ENCODE peak calls at places on chromosomes 7 and 10, in six cellular contexts. One of them, this sample, is unnamed.

GRCh38 chr10:63157845-63158624 is 24.9 kb downstream of the NRBF2 start:
- DNase-seq in mesenchymal stem cell: peak
- DNase-seq in H1: peak
- DNase-seq in neuronal stem cell: peak
- DNase-seq in IMR-90: peak
- DNase-seq in H9: peak
- DNase-seq in this sample: peak

GRCh38 chr10:24622781-24623301 is 100.8 kb downstream of the ARHGAP21 start:
- DNase-seq in neuronal stem cell: no peak
- DNase-seq in mesenchymal stem cell: peak
- DNase-seq in H9: no peak
- DNase-seq in IMR-90: peak
- DNase-seq in H1: no peak
- DNase-seq in this sample: no peak

GRCh38 chr7:91079491-91079890 is 184.7 kb upstream of the FZD1 start:
- DNase-seq in neuronal stem cell: no peak
- DNase-seq in IMR-90: peak
- DNase-seq in H9: no peak
- DNase-seq in mesenchymal stem cell: no peak
- DNase-seq in H1: no peak
- DNase-seq in this sample: no peak

GRCh38 chr10:13390604-13391522 is 42.8 kb upstream of the SEPHS1 start:
- DNase-seq in mesenchymal stem cell: no peak
- DNase-seq in IMR-90: no peak
- DNase-seq in neuronal stem cell: no peak
- DNase-seq in H1: no peak
- DNase-seq in H9: peak
- DNase-seq in this sample: no peak

GRCh38 chr7:98810166-98810802 is 59.5 kb downstream of the TMEM130 start:
- DNase-seq in mesenchymal stem cell: no peak
- DNase-seq in H1: no peak
- DNase-seq in IMR-90: no peak
- DNase-seq in neuronal stem cell: no peak
- DNase-seq in H9: no peak
- DNase-seq in this sample: no peak

GRCh38 chr10:95865814-95866447 is 41.8 kb upstream of the CC2D2B start:
- DNase-seq in neuronal stem cell: no peak
- DNase-seq in mesenchymal stem cell: no peak
- DNase-seq in H1: no peak
- DNase-seq in IMR-90: no peak
- DNase-seq in H9: no peak
- DNase-seq in this sample: no peak

GRCh38 chr7:87131806-87132205 is 20.4 kb upstream of the DMTF1 start:
- DNase-seq in H9: no peak
- DNase-seq in H1: no peak
- DNase-seq in mesenchymal stem cell: no peak
- DNase-seq in IMR-90: no peak
- DNase-seq in neuronal stem cell: no peak
- DNase-seq in this sample: no peak

GRCh38 chr7:154928136-154929005 is 74.6 kb downstream of the PAXIP1 start:
- DNase-seq in mesenchymal stem cell: peak
- DNase-seq in H1: no peak
- DNase-seq in H9: no peak
- DNase-seq in IMR-90: peak
- DNase-seq in neuronal stem cell: peak
- DNase-seq in this sample: peak

GRCh38 chr7:143380264-143380645 is 890 bp upstream of the ZYX start:
- DNase-seq in H9: peak
- DNase-seq in mesenchymal stem cell: peak
- DNase-seq in neuronal stem cell: peak
- DNase-seq in IMR-90: peak
- DNase-seq in H1: peak
- DNase-seq in this sample: peak

GRCh38 chr7:143380646-143381426 is at the start of gene ZYX:
- DNase-seq in H9: peak
- DNase-seq in neuronal stem cell: peak
- DNase-seq in mesenchymal stem cell: peak
- DNase-seq in H1: peak
- DNase-seq in IMR-90: peak
- DNase-seq in this sample: peak

GRCh38 chr7:143382126-143382790 is 1.1 kb downstream of the ZYX start:
- DNase-seq in mesenchymal stem cell: no peak
- DNase-seq in IMR-90: no peak
- DNase-seq in H9: no peak
- DNase-seq in neuronal stem cell: no peak
- DNase-seq in H1: no peak
- DNase-seq in this sample: no peak

GRCh38 chr7:143382791-143383641 is 1.9 kb downstream of the ZYX start:
- DNase-seq in H9: peak
- DNase-seq in IMR-90: no peak
- DNase-seq in mesenchymal stem cell: no peak
- DNase-seq in neuronal stem cell: no peak
- DNase-seq in H1: no peak
- DNase-seq in this sample: no peak

GRCh38 chr7:143381427-143382125 is 431 bp downstream of the ZYX start:
- DNase-seq in H1: no peak
- DNase-seq in neuronal stem cell: no peak
- DNase-seq in H9: peak
- DNase-seq in IMR-90: peak
- DNase-seq in mesenchymal stem cell: peak
- DNase-seq in this sample: no peak
- H2AK5ac ChIP-seq in H1: no peak
- H2AK5ac ChIP-seq in neuronal stem cell: peak
- H2AK5ac ChIP-seq in H9: no peak
- H2AK5ac ChIP-seq in IMR-90: peak
- H2AK5ac ChIP-seq in mesenchymal stem cell: peak
- H2AK5ac ChIP-seq in this sample: no peak

GRCh38 chr7:55046582-55047347 is 27.9 kb downstream of the EGFR start:
- DNase-seq in neuronal stem cell: no peak
- DNase-seq in IMR-90: no peak
- DNase-seq in mesenchymal stem cell: no peak
- DNase-seq in H1: no peak
- DNase-seq in H9: no peak
- DNase-seq in this sample: no peak
- H2AK5ac ChIP-seq in neuronal stem cell: no peak
- H2AK5ac ChIP-seq in IMR-90: no peak
- H2AK5ac ChIP-seq in mesenchymal stem cell: peak
- H2AK5ac ChIP-seq in H1: no peak
- H2AK5ac ChIP-seq in H9: no peak
- H2AK5ac ChIP-seq in this sample: no peak

GRCh38 chr10:48751730-48752129 is 67.1 kb downstream of the WDFY4 start:
- DNase-seq in IMR-90: no peak
- DNase-seq in neuronal stem cell: no peak
- DNase-seq in H9: no peak
- DNase-seq in mesenchymal stem cell: no peak
- DNase-seq in H1: no peak
- DNase-seq in this sample: no peak
- H2AK5ac ChIP-seq in IMR-90: no peak
- H2AK5ac ChIP-seq in neuronal stem cell: no peak
- H2AK5ac ChIP-seq in H9: no peak
- H2AK5ac ChIP-seq in mesenchymal stem cell: no peak
- H2AK5ac ChIP-seq in H1: no peak
- H2AK5ac ChIP-seq in this sample: no peak

GRCh38 chr7:73822319-73823173 is 8.2 kb upstream of the CLDN4 start:
- DNase-seq in neuronal stem cell: no peak
- DNase-seq in H1: no peak
- DNase-seq in IMR-90: peak
- DNase-seq in mesenchymal stem cell: peak
- DNase-seq in H9: no peak
- DNase-seq in this sample: peak
- H2AK5ac ChIP-seq in neuronal stem cell: peak
- H2AK5ac ChIP-seq in H1: no peak
- H2AK5ac ChIP-seq in IMR-90: peak
- H2AK5ac ChIP-seq in mesenchymal stem cell: peak
- H2AK5ac ChIP-seq in H9: no peak
- H2AK5ac ChIP-seq in this sample: no peak

DNA sequence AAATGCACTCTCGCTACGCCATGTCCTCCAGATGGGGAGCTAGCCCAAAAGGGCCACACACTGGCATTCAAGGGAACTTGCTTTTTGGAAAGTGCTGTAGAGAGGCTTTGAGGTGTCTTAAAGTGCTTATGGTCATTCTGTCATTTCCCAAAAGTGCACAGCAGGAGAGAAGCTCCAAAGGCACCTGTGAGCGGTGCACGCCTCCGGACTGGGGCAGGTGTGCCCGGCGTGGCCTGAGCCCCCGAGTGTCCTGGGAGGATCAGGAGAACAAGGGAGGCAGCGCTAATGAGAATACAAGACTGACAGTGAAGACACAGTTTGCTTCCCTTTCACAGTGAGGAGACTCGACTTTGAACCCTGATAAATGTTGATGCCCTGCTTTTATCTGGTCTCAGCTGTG is 419.0 kb upstream of the MKI67 start:
- DNase-seq in H9: no peak
- DNase-seq in IMR-90: no peak
- DNase-seq in H1: no peak
- DNase-seq in mesenchymal stem cell: no peak
- DNase-seq in neuronal stem cell: no peak
- DNase-seq in this sample: no peak
- H2AK5ac ChIP-seq in H9: no peak
- H2AK5ac ChIP-seq in IMR-90: no peak
- H2AK5ac ChIP-seq in H1: no peak
- H2AK5ac ChIP-seq in mesenchymal stem cell: no peak
- H2AK5ac ChIP-seq in neuronal stem cell: no peak
- H2AK5ac ChIP-seq in this sample: no peak

GRCh38 chr7:151752816-151753600 is 123.9 kb downstream of the PRKAG2 start:
- DNase-seq in mesenchymal stem cell: no peak
- DNase-seq in H1: no peak
- DNase-seq in neuronal stem cell: no peak
- DNase-seq in IMR-90: peak
- DNase-seq in H9: no peak
- DNase-seq in this sample: no peak
- H2AK5ac ChIP-seq in mesenchymal stem cell: peak
- H2AK5ac ChIP-seq in H1: peak
- H2AK5ac ChIP-seq in neuronal stem cell: peak
- H2AK5ac ChIP-seq in IMR-90: peak
- H2AK5ac ChIP-seq in H9: no peak
- H2AK5ac ChIP-seq in this sample: no peak

GRCh38 chr10:102119417-102120141 is 589 bp downstream of the LDB1 start:
- DNase-seq in mesenchymal stem cell: peak
- DNase-seq in H9: peak
- DNase-seq in H1: peak
- DNase-seq in neuronal stem cell: peak
- DNase-seq in IMR-90: peak
- DNase-seq in this sample: peak
- H2AK5ac ChIP-seq in mesenchymal stem cell: peak
- H2AK5ac ChIP-seq in H9: no peak
- H2AK5ac ChIP-seq in H1: peak
- H2AK5ac ChIP-seq in neuronal stem cell: peak
- H2AK5ac ChIP-seq in IMR-90: peak
- H2AK5ac ChIP-seq in this sample: no peak

DNA sequence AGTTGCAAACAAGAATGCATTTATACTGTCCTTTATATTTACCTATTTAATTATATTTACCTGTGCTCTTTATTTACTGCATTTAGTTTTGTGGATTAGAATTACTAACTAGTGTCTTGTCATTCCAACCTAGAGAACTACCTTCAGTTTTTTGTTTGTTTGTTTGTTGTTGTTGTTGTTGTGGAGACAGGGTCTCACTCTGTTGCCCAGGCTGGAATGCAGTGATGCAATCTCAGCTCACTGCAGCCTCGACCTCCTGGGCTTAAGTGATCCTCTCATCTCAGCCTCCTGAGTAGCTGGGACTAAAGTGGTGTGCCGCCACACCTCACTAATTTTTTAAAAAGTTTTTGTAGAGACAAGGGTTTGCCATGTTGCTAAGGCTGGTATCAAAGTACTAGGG is 156.4 kb upstream of the AKR1E2 start:
- DNase-seq in IMR-90: no peak
- DNase-seq in mesenchymal stem cell: no peak
- DNase-seq in H1: no peak
- DNase-seq in neuronal stem cell: no peak
- DNase-seq in H9: no peak
- DNase-seq in this sample: no peak
- H2AK5ac ChIP-seq in IMR-90: peak
- H2AK5ac ChIP-seq in mesenchymal stem cell: no peak
- H2AK5ac ChIP-seq in H1: no peak
- H2AK5ac ChIP-seq in neuronal stem cell: no peak
- H2AK5ac ChIP-seq in H9: no peak
- H2AK5ac ChIP-seq in this sample: no peak

This sample was measured in mesendoderm.